ENCODE peak calls at places on chromosomes 7 and 10, in six cellular contexts. V, M, W, S, I and B are unnamed samples.

GRCh38 chr10:80408198-80409085 is at the start of gene PRXL2A:
- DNase-seq in V (peak; percentile 26), M (peak; percentile 18), W (peak; percentile 73), S (peak; percentile 63), I (peak; percentile 42), B (peak; percentile 21)

GRCh38 chr7:2117681-2118045 is 115.1 kb downstream of the MAD1L1 start:
- DNase-seq in V (no peak), M (no peak), W (no peak), S (no peak), I (no peak), B (no peak)

GRCh38 chr7:30476401-30477145 is 2.0 kb downstream of the NOD1 start:
- DNase-seq in V (no peak), M (no peak), W (peak; percentile 58), S (no peak), I (no peak), B (no peak)

GRCh38 chr7:107453388-107453787 is 16.5 kb upstream of the GPR22 start:
- DNase-seq in V (no peak), M (no peak), W (no peak), S (no peak), I (no peak), B (no peak)

GRCh38 chr10:8036521-8037198 is 17.8 kb upstream of the GATA3 start:
- DNase-seq in V (no peak), M (no peak), W (no peak), S (no peak), I (no peak), B (no peak)

GRCh38 chr7:157016352-157017041 is 6.0 kb upstream of the MNX1 start:
- DNase-seq in V (no peak), M (no peak), W (no peak), S (no peak), I (no peak), B (no peak)

GRCh38 chr7:1359681-1360485 is 99.4 kb downstream of the MICALL2 start:
- DNase-seq in V (no peak), M (no peak), W (no peak), S (no peak), I (no peak), B (no peak)

GRCh38 chr7:92025260-92025659 is 84.6 kb downstream of the AKAP9 start:
- DNase-seq in V (no peak), M (no peak), W (no peak), S (no peak), I (peak; percentile 78), B (peak; percentile 34)

GRCh38 chr10:116451956-116452720 is 24.5 kb downstream of the PNLIPRP3 start:
- DNase-seq in V (no peak), M (no peak), W (no peak), S (no peak), I (no peak), B (no peak)

GRCh38 chr7:47893721-47894365 is 54.4 kb downstream of the PKD1L1 start:
- DNase-seq in V (no peak), M (no peak), W (no peak), S (no peak), I (no peak), B (no peak)

GRCh38 chr10:110860576-110861241 is 11.0 kb upstream of the PDCD4 start:
- DNase-seq in V (no peak), M (no peak), W (no peak), S (peak; percentile 27), I (no peak), B (no peak)

GRCh38 chr10:107754814-107755213 is 590.3 kb upstream of the SORCS1 start:
- DNase-seq in V (no peak), M (no peak), W (no peak), S (no peak), I (no peak), B (no peak)

GRCh38 chr7:138064856-138065357 is 11.4 kb upstream of the AKR1D1 start:
- DNase-seq in V (no peak), M (no peak), W (no peak), S (no peak), I (peak; percentile 13), B (peak; percentile 1)

GRCh38 chr7:148501707-148502139 is 88.8 kb upstream of the C7orf33 start:
- DNase-seq in V (no peak), M (no peak), W (peak; percentile 26), S (no peak), I (peak; percentile 11), B (no peak)

GRCh38 chr7:64618785-64619456 is 47.0 kb upstream of the ZNF107 start:
- DNase-seq in V (peak; percentile 63), M (no peak), W (peak; percentile 1), S (no peak), I (peak; percentile 37), B (peak; percentile 47)

GRCh38 chr7:94654764-94655561 is 970 bp downstream of the SGCE start:
- DNase-seq in V (peak; percentile 46), M (no peak), W (peak; percentile 33), S (no peak), I (peak; percentile 78), B (peak; percentile 33)

GRCh38 chr7:146826338-146826737 is 709.7 kb downstream of the CNTNAP2 start:
- DNase-seq in V (no peak), M (no peak), W (no peak), S (no peak), I (no peak), B (no peak)

GRCh38 chr7:5494683-5495561 is 71.3 kb upstream of the TNRC18 start:
- DNase-seq in V (peak; percentile 78), M (no peak), W (peak; percentile 67), S (peak; percentile 75), I (peak; percentile 74), B (peak; percentile 59)

GRCh38 chr7:87875151-87876039 is 765 bp downstream of the SLC25A40 start:
- DNase-seq in V (peak; percentile 46), M (no peak), W (no peak), S (no peak), I (peak; percentile 15), B (no peak)

GRCh38 chr10:82591421-82591820 is 716.4 kb downstream of the NRG3 start:
- DNase-seq in V (no peak), M (no peak), W (no peak), S (no peak), I (no peak), B (no peak)